ENCODE peak calls at places on chromosome 12, in four cellular contexts. Z, N, K and U are unnamed samples.

GRCh38 chr12:105825141-105825540 is 313.6 kb downstream of the NUAK1 start:
- DNase-seq in Z (no peak), N (peak; percentile 98), K (no peak), U (no peak)

GRCh38 chr12:124565071-124565491 is 2.3 kb downstream of the NCOR2 start:
- DNase-seq in Z (no peak), N (no peak), K (no peak), U (no peak)

GRCh38 chr12:92628476-92628875 is 74.3 kb upstream of the PLEKHG7 start:
- DNase-seq in Z (no peak), N (peak; percentile 76), K (no peak), U (no peak)

GRCh38 chr12:83404521-83404920 is 717.8 kb downstream of the TMTC2 start:
- DNase-seq in Z (no peak), N (no peak), K (no peak), U (no peak)

GRCh38 chr12:34288963-34289345 is 266.7 kb downstream of the ALG10 start:
- DNase-seq in Z (no peak), N (no peak), K (no peak), U (no peak)

GRCh38 chr12:50637870-50638481 is 125.9 kb upstream of the ATF1 start:
- DNase-seq in Z (no peak), N (peak; percentile 45), K (no peak), U (peak; percentile 32)

GRCh38 chr12:47773062-47773857 is at the start of gene SLC48A1:
- DNase-seq in Z (peak; percentile 79), N (no peak), K (peak; percentile 79), U (peak; percentile 73)

GRCh38 chr12:17928708-17929366 is 161.2 kb downstream of the RERGL start:
- DNase-seq in Z (no peak), N (peak; percentile 79), K (no peak), U (no peak)

GRCh38 chr12:90368081-90368480 is 586.9 kb downstream of the CCER1 start:
- DNase-seq in Z (no peak), N (no peak), K (no peak), U (no peak)

GRCh38 chr12:68641138-68641537 is 30.4 kb downstream of the RAP1B start:
- DNase-seq in Z (no peak), N (peak; percentile 28), K (peak; percentile 52), U (peak; percentile 54)

GRCh38 chr12:13369496-13369895 is 173.0 kb downstream of the EMP1 start:
- DNase-seq in Z (no peak), N (no peak), K (no peak), U (no peak)

GRCh38 chr12:2732290-2732689 is 62.5 kb upstream of the FKBP4 start:
- DNase-seq in Z (no peak), N (no peak), K (no peak), U (no peak)

GRCh38 chr12:64051057-64051456 is 171.0 kb downstream of the KICS2 start:
- DNase-seq in Z (no peak), N (no peak), K (no peak), U (no peak)

GRCh38 chr12:2999265-2999841 is 40.2 kb downstream of the TEAD4 start:
- DNase-seq in Z (no peak), N (no peak), K (peak; percentile 33), U (no peak)

GRCh38 chr12:125065021-125065752 is at the start of gene AACS:
- DNase-seq in Z (peak; percentile 78), N (peak; percentile 75), K (peak; percentile 81), U (peak; percentile 64)

GRCh38 chr12:28191690-28192089 is 1.4 kb downstream of the CCDC91 start:
- DNase-seq in Z (peak; percentile 18), N (peak; percentile 53), K (peak; percentile 58), U (peak; percentile 24)

GRCh38 chr12:11725616-11726015 is 76.1 kb downstream of the ETV6 start:
- DNase-seq in Z (no peak), N (no peak), K (no peak), U (no peak)

GRCh38 chr12:14768823-14769405 is 34.4 kb downstream of the WBP11 start:
- DNase-seq in Z (peak; percentile 23), N (peak; percentile 29), K (peak; percentile 51), U (no peak)

GRCh38 chr12:3446235-3446634 is 44.8 kb upstream of the PRMT8 start:
- DNase-seq in Z (no peak), N (no peak), K (no peak), U (no peak)

GRCh38 chr12:64737539-64737938 is 21.7 kb downstream of the GNS start:
- DNase-seq in Z (no peak), N (peak; percentile 42), K (no peak), U (no peak)

GRCh38 chr12:11022520-11022919 is at the start of gene TAS2R19:
- DNase-seq in Z (no peak), N (no peak), K (no peak), U (no peak)

GRCh38 chr12:121820056-121820455 is 16.2 kb downstream of the SETD1B start:
- DNase-seq in Z (no peak), N (no peak), K (no peak), U (no peak)

GRCh38 chr12:10186299-10186698 is 7.5 kb downstream of the TMEM52B start:
- DNase-seq in Z (no peak), N (no peak), K (no peak), U (no peak)

GRCh38 chr12:52670961-52671360 is 9.2 kb downstream of the KRT1 start:
- DNase-seq in Z (no peak), N (peak; percentile 54), K (no peak), U (no peak)

GRCh38 chr12:104973250-104973649 is 12.9 kb upstream of the NOPCHAP1 start:
- DNase-seq in Z (no peak), N (peak; percentile 33), K (no peak), U (no peak)